ENCODE peak calls at places on chromosome 14, in nine cellular contexts. P is CD4-positive, alpha-beta memory T cell; M is OCI-LY7; X is cardiac muscle cell; Z is CD8-positive, alpha-beta T cell; I is AG09309; R is A549; W is choroid plexus epithelial cell; B is heart left ventricle. J is an unnamed sample.

GRCh38 chr14:105171004-105171673 is 2.6 kb upstream of the JAG2 start:
- DNase-seq in P (no peak), M (no peak), X (peak), Z (no peak), I (no peak), R (no peak), W (no peak), B (no peak), J (no peak)

GRCh38 chr14:99757331-99758070 is 35.7 kb upstream of the EML1 start:
- DNase-seq in P (no peak), M (no peak), X (no peak), Z (no peak), I (peak), R (peak), W (peak), B (no peak), J (no peak)

GRCh38 chr14:78448483-78449094 is 278.4 kb downstream of the NRXN3 start:
- DNase-seq in P (no peak), M (peak), X (peak), Z (no peak), I (no peak), R (peak), W (peak), B (peak), J (no peak)

GRCh38 chr14:30078827-30079402 is 151.3 kb upstream of the PRKD1 start:
- DNase-seq in P (no peak), M (no peak), X (no peak), Z (no peak), I (no peak), R (no peak), W (no peak), B (no peak), J (no peak)

GRCh38 chr14:102900631-102901571 is 21.6 kb upstream of the AMN start:
- DNase-seq in P (no peak), M (peak), X (peak), Z (peak), I (no peak), R (no peak), W (no peak), B (no peak), J (peak)

GRCh38 chr14:105448706-105449111 is 25.9 kb upstream of the CRIP2 start:
- DNase-seq in P (peak), M (peak), X (peak), Z (peak), I (no peak), R (peak), W (peak), B (peak), J (peak)

GRCh38 chr14:20970983-20971704 is 15.9 kb downstream of the RNASE2 start:
- DNase-seq in P (peak), M (peak), X (peak), Z (peak), I (no peak), R (peak), W (peak), B (peak), J (peak)

GRCh38 chr14:93943930-93944329 is 16.8 kb downstream of the FAM181A start:
- DNase-seq in P (no peak), M (no peak), X (no peak), Z (no peak), I (no peak), R (no peak), W (no peak), B (no peak), J (no peak)

GRCh38 chr14:92475451-92476187 is 38.0 kb upstream of the RIN3 start:
- DNase-seq in P (no peak), M (no peak), X (no peak), Z (peak), I (no peak), R (no peak), W (peak), B (peak), J (peak)

GRCh38 chr14:103623308-103623707 is 5.7 kb upstream of the KLC1 start:
- DNase-seq in P (no peak), M (no peak), X (no peak), Z (no peak), I (no peak), R (no peak), W (no peak), B (no peak), J (no peak)

GRCh38 chr14:65462411-65462810 is 49.9 kb downstream of the FUT8 start:
- DNase-seq in P (no peak), M (no peak), X (no peak), Z (no peak), I (peak), R (no peak), W (peak), B (no peak), J (no peak)

GRCh38 chr14:70289138-70289537 is 70.3 kb downstream of the COX16 start:
- DNase-seq in P (peak), M (no peak), X (no peak), Z (no peak), I (no peak), R (no peak), W (no peak), B (no peak), J (no peak)

GRCh38 chr14:93007225-93007997 is 84.5 kb downstream of the CHGA start:
- DNase-seq in P (no peak), M (peak), X (no peak), Z (no peak), I (peak), R (peak), W (peak), B (peak), J (peak)

GRCh38 chr14:34676516-34677211 is 37.7 kb downstream of the CFL2 start:
- DNase-seq in P (no peak), M (no peak), X (no peak), Z (no peak), I (no peak), R (no peak), W (no peak), B (no peak), J (no peak)

GRCh38 chr14:98160901-98161300 is 1111.1 kb downstream of the BCL11B start:
- DNase-seq in P (no peak), M (no peak), X (no peak), Z (no peak), I (no peak), R (no peak), W (no peak), B (no peak), J (no peak)

GRCh38 chr14:99562848-99563748 is 40.9 kb downstream of the CCDC85C start:
- DNase-seq in P (no peak), M (no peak), X (peak), Z (no peak), I (no peak), R (peak), W (peak), B (peak), J (peak)

GRCh38 chr14:91886961-91887360 is 19.6 kb upstream of the TC2N start:
- DNase-seq in P (no peak), M (no peak), X (no peak), Z (no peak), I (no peak), R (no peak), W (no peak), B (no peak), J (no peak)

GRCh38 chr14:39267592-39268112 is 33.9 kb downstream of the MIA2 start:
- DNase-seq in P (no peak), M (peak), X (no peak), Z (no peak), I (no peak), R (no peak), W (peak), B (no peak), J (no peak)

GRCh38 chr14:70721542-70721941 is 79.8 kb downstream of the TTC9 start:
- DNase-seq in P (no peak), M (no peak), X (no peak), Z (no peak), I (no peak), R (no peak), W (peak), B (no peak), J (no peak)

GRCh38 chr14:70018713-70019201 is 139.5 kb downstream of the SMOC1 start:
- DNase-seq in P (no peak), M (no peak), X (no peak), Z (no peak), I (no peak), R (no peak), W (peak), B (peak), J (no peak)

GRCh38 chr14:99078426-99078825 is 193.6 kb downstream of the BCL11B start:
- DNase-seq in P (no peak), M (no peak), X (no peak), Z (peak), I (no peak), R (no peak), W (no peak), B (no peak), J (no peak)

GRCh38 chr14:66228267-66228970 is 257.8 kb upstream of the CCDC196 start:
- DNase-seq in P (no peak), M (no peak), X (no peak), Z (no peak), I (no peak), R (peak), W (peak), B (no peak), J (no peak)

GRCh38 chr14:92135269-92135668 is 13.5 kb downstream of the CPSF2 start:
- DNase-seq in P (no peak), M (peak), X (peak), Z (no peak), I (no peak), R (peak), W (peak), B (no peak), J (no peak)

GRCh38 chr14:45359766-45360165 is 106.8 kb upstream of the MIS18BP1 start:
- DNase-seq in P (no peak), M (no peak), X (no peak), Z (no peak), I (no peak), R (no peak), W (no peak), B (no peak), J (no peak)

GRCh38 chr14:102279688-102280348 is 25.1 kb downstream of the MOK start:
- DNase-seq in P (no peak), M (no peak), X (no peak), Z (no peak), I (peak), R (peak), W (peak), B (no peak), J (no peak)

GRCh38 chr14:32343926-32344430 is 14.9 kb downstream of the AKAP6 start:
- DNase-seq in P (no peak), M (no peak), X (no peak), Z (no peak), I (no peak), R (no peak), W (peak), B (no peak), J (no peak)

GRCh38 chr14:44029933-44030332 is 477.1 kb downstream of the FSCB start:
- DNase-seq in P (no peak), M (no peak), X (no peak), Z (no peak), I (peak), R (no peak), W (no peak), B (peak), J (no peak)

GRCh38 chr14:41297961-41298690 is 308.6 kb upstream of the LRFN5 start:
- DNase-seq in P (no peak), M (no peak), X (no peak), Z (no peak), I (no peak), R (no peak), W (no peak), B (no peak), J (no peak)
- H3K4me3 ChIP-seq in P (no peak), M (no peak), X (no peak), Z (no peak), I (no peak), R (no peak), W (no peak), B (no peak), J (no peak)

DNA sequence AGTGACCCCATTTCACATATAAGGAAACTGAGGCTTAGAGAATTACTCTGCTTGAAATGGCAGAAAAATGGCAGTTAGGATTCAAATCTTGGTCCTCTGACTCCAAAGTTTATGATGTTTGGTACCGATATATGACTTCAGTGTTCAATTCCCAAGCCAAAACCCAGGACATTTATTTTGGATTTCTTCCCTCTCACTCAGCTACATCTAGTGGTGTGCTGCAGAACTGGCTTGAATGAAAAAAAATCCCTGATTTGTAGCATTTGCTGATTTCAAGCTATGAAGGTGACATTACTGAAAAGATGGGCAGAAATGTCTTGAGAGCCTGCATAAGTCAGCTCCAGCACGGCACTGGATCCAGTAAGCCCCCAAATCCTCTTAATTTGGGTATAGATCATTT is 106.4 kb downstream of the EFCAB11 start:
- DNase-seq in P (no peak), M (no peak), X (no peak), Z (no peak), I (no peak), R (no peak), W (peak), B (no peak), J (no peak)
- H3K4me3 ChIP-seq in P (no peak), M (no peak), X (no peak), Z (no peak), I (no peak), R (no peak), W (no peak), B (no peak), J (no peak)

GRCh38 chr14:35881280-35881679 is 55.1 kb downstream of the BRMS1L start:
- DNase-seq in P (no peak), M (no peak), X (no peak), Z (no peak), I (no peak), R (no peak), W (no peak), B (no peak), J (no peak)

GRCh38 chr14:35879141-35879648 is 53.1 kb downstream of the BRMS1L start:
- DNase-seq in P (no peak), M (no peak), X (no peak), Z (no peak), I (no peak), R (no peak), W (peak), B (no peak), J (no peak)

GRCh38 chr14:35877276-35877675 is 51.1 kb downstream of the BRMS1L start:
- DNase-seq in P (no peak), M (no peak), X (no peak), Z (no peak), I (no peak), R (peak), W (peak), B (no peak), J (no peak)

GRCh38 chr14:35879654-35880249 is 53.6 kb downstream of the BRMS1L start:
- DNase-seq in P (peak), M (peak), X (peak), Z (no peak), I (no peak), R (peak), W (peak), B (no peak), J (no peak)

DNA sequence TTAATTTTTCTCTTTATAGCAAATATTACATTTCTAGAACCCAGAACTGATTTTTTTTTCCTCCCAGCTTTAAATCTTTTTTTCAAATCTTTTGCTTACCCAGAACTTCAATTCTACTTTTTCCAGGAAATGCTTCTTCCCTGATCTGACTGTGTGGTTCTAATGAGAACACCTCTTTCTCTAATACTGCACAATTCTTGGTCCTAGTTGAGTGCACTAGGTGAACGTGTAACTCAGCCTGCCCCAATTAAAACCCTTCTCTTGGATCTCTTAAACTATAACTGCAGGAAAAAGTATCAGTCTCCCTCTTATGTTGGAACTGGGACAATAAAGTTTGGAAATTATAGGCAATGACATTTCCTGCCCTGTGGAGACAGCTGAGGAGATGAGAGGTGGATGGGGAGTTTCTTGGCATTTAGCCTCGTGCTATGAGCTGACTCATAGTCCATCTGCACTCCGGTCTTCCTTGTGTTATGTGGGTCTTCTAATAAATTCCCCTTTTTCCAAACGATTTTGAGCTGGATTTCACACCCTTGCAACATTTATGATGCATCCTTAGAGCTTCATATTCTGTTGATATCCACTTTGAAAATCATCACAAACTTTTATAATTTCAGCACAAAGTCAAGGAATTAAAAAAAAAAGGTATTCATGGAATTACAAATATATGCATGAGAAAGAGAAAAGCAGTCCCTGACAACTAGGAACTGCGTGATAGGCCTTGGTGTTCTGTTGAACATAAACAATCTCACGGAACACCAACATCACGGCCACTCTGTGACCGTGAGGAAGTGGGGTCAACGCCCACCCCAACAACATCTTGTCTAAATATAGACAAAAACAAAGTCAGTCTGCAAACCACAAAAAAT is 52.4 kb downstream of the BRMS1L start:
- DNase-seq in P (no peak), M (no peak), X (no peak), Z (no peak), I (peak), R (peak), W (peak), B (peak), J (no peak)
- H3K4me3 ChIP-seq in P (no peak), M (no peak), X (no peak), Z (no peak), I (no peak), R (no peak), W (no peak), B (no peak), J (no peak)

GRCh38 chr14:51431033-51431709 is 191.1 kb downstream of the TMX1 start:
- DNase-seq in P (no peak), M (no peak), X (no peak), Z (no peak), I (no peak), R (no peak), W (peak), B (no peak), J (no peak)

GRCh38 chr14:51431741-51432140 is 191.7 kb downstream of the TMX1 start:
- DNase-seq in P (no peak), M (no peak), X (no peak), Z (no peak), I (no peak), R (no peak), W (no peak), B (no peak), J (no peak)

GRCh38 chr14:51428981-51429380 is 188.9 kb downstream of the TMX1 start:
- DNase-seq in P (no peak), M (no peak), X (no peak), Z (no peak), I (no peak), R (no peak), W (no peak), B (no peak), J (no peak)

GRCh38 chr14:51430600-51430999 is 190.6 kb downstream of the TMX1 start:
- DNase-seq in P (no peak), M (no peak), X (no peak), Z (no peak), I (no peak), R (no peak), W (peak), B (no peak), J (no peak)

DNA sequence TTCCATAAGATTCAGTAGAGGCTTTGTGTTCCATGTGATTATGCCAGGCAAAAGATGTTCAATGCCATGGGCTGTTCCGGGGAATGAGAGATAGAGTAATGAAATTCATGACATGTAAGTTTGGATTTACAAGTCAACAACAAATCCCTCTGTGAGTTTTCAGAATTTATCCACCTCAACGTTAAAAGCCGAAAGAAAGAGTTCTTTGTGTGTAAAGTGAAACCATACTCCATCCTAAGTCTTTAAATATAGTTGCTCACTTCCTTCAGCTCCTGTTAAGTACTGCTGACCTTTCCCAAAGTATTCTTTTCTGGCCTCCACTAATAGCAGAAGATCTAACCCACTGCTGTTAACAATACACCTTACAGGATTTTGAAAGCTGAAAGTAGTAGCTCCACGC is 190.0 kb downstream of the TMX1 start:
- DNase-seq in P (no peak), M (no peak), X (no peak), Z (no peak), I (no peak), R (no peak), W (peak), B (no peak), J (no peak)
- H3K4me3 ChIP-seq in P (no peak), M (no peak), X (no peak), Z (no peak), I (no peak), R (no peak), W (no peak), B (no peak), J (no peak)